ENCODE peak calls at places on chromosome 7, in ten cellular contexts. W, E, N, C, M, V, Z, P, A and R are unnamed samples.

GRCh38 chr7:123661765-123662164 is 6.1 kb downstream of the LMOD2 start:
- DNase-seq in W (no peak), E (no peak), N (no peak), C (no peak), M (no peak), V (no peak), Z (no peak), P (no peak), A (no peak), R (no peak)

GRCh38 chr7:31492086-31492485 is 21.8 kb upstream of the ITPRID1 start:
- DNase-seq in W (no peak), E (no peak), N (no peak), C (no peak), M (no peak), V (no peak), Z (no peak), P (no peak), A (no peak), R (no peak)

GRCh38 chr7:150503155-150503554 is 11.5 kb upstream of the GIMAP7 start:
- DNase-seq in W (no peak), E (no peak), N (no peak), C (no peak), M (no peak), V (no peak), Z (no peak), P (no peak), A (no peak), R (no peak)

GRCh38 chr7:43248961-43249807 is 136.7 kb downstream of the HECW1 start:
- DNase-seq in W (peak), E (no peak), N (peak), C (peak), M (no peak), V (no peak), Z (peak), P (no peak), A (peak), R (no peak)

GRCh38 chr7:126052229-126052628 is 1122.6 kb upstream of the POT1 start:
- DNase-seq in W (no peak), E (no peak), N (no peak), C (no peak), M (no peak), V (no peak), Z (no peak), P (no peak), A (no peak), R (no peak)

GRCh38 chr7:100247152-100247757 is 27.5 kb downstream of the PVRIG start:
- DNase-seq in W (no peak), E (peak), N (peak), C (peak), M (peak), V (peak), Z (no peak), P (no peak), A (peak), R (peak)

GRCh38 chr7:100198266-100198665 is 20.5 kb downstream of the STAG3 start:
- DNase-seq in W (no peak), E (no peak), N (no peak), C (no peak), M (no peak), V (no peak), Z (no peak), P (no peak), A (no peak), R (no peak)

GRCh38 chr7:907158-907980 is 31.0 kb downstream of the GET4 start:
- DNase-seq in W (no peak), E (no peak), N (peak), C (no peak), M (no peak), V (no peak), Z (no peak), P (no peak), A (no peak), R (no peak)

GRCh38 chr7:145915679-145916078 is 200.9 kb upstream of the CNTNAP2 start:
- DNase-seq in W (no peak), E (no peak), N (no peak), C (no peak), M (no peak), V (no peak), Z (no peak), P (no peak), A (no peak), R (no peak)

GRCh38 chr7:111770116-111770515 is 207.8 kb upstream of the IMMP2L start:
- DNase-seq in W (peak), E (no peak), N (no peak), C (no peak), M (no peak), V (no peak), Z (no peak), P (no peak), A (no peak), R (no peak)

GRCh38 chr7:50801907-50802306 is 19.2 kb upstream of the GRB10 start:
- DNase-seq in W (no peak), E (no peak), N (no peak), C (peak), M (peak), V (no peak), Z (no peak), P (no peak), A (no peak), R (no peak)

GRCh38 chr7:83415840-83416239 is 233.1 kb downstream of the SEMA3E start:
- DNase-seq in W (no peak), E (no peak), N (no peak), C (no peak), M (no peak), V (no peak), Z (no peak), P (no peak), A (no peak), R (peak)

GRCh38 chr7:107932851-107933250 is 41.9 kb downstream of the DLD start:
- DNase-seq in W (no peak), E (no peak), N (no peak), C (no peak), M (no peak), V (no peak), Z (no peak), P (no peak), A (no peak), R (peak)

GRCh38 chr7:102186306-102186705 is 100.4 kb upstream of the SH2B2 start:
- DNase-seq in W (no peak), E (no peak), N (no peak), C (no peak), M (peak), V (no peak), Z (no peak), P (no peak), A (no peak), R (no peak)

GRCh38 chr7:47581821-47582747 is at the start of gene TNS3:
- DNase-seq in W (no peak), E (peak), N (no peak), C (peak), M (peak), V (peak), Z (peak), P (peak), A (peak), R (peak)

GRCh38 chr7:114086491-114086905 is 167.7 kb upstream of the PPP1R3A start:
- DNase-seq in W (no peak), E (no peak), N (no peak), C (peak), M (peak), V (peak), Z (peak), P (peak), A (peak), R (peak)